ENCODE peak calls at places on chromosomes 7 and 10, in seven cellular contexts. S is colonic mucosa, M is OCI-LY7, G is RWPE2, K is fibroblast of lung, D is BJ, Z is breast epithelium. H is an unnamed sample. For H3K36me3, the result is how much of the 10 kb centered on the place peaks cover.

GRCh38 chr7:24971333-24972165 is 8.4 kb downstream of the OSBPL3 start:
- DNase-seq in S (no peak), D (peak), M (no peak), Z (peak), K (peak), G (peak), H (no peak)

GRCh38 chr10:89942217-89942616 is 240.8 kb downstream of the KIF20B start:
- DNase-seq in G (no peak), D (no peak), S (no peak), M (no peak), K (no peak), Z (no peak), H (no peak)

GRCh38 chr10:6977641-6978627 is 397.9 kb upstream of the PRKCQ start:
- DNase-seq in S (no peak), K (no peak), D (no peak), Z (no peak), M (peak), G (no peak), H (no peak)

GRCh38 chr10:49598986-49599385 is 11.1 kb upstream of the SLC18A3 start:
- DNase-seq in G (no peak), S (peak), D (no peak), Z (no peak), M (no peak), K (no peak), H (no peak)

GRCh38 chr7:101200862-101201599 is at the start of gene MOGAT3:
- DNase-seq in S (peak), K (no peak), M (no peak), Z (no peak), D (no peak), G (no peak), H (no peak)

GRCh38 chr7:50473531-50473930 is 23.4 kb upstream of the FIGNL1 start:
- DNase-seq in S (no peak), M (no peak), G (no peak), D (no peak), K (no peak), Z (no peak), H (no peak)

GRCh38 chr10:73946253-73947145 is 35.6 kb downstream of the PLAU start:
- DNase-seq in M (no peak), K (no peak), S (no peak), Z (no peak), D (no peak), G (no peak), H (no peak)

GRCh38 chr7:138919256-138919655 is 61.9 kb downstream of the KIAA1549 start:
- DNase-seq in M (no peak), S (no peak), Z (no peak), K (no peak), G (no peak), D (no peak), H (no peak)

GRCh38 chr7:25515876-25516275 is 287.6 kb upstream of the NPVF start:
- DNase-seq in M (no peak), Z (no peak), G (no peak), D (no peak), K (no peak), S (no peak), H (no peak)

GRCh38 chr10:49280001-49280408 is 19.0 kb upstream of the C10orf71 start:
- DNase-seq in K (no peak), G (peak), Z (no peak), M (no peak), D (no peak), S (no peak), H (no peak)

GRCh38 chr7:158533386-158534133 is 54.1 kb downstream of the PTPRN2 start:
- DNase-seq in D (no peak), G (no peak), M (no peak), S (no peak), K (no peak), Z (no peak), H (no peak)

GRCh38 chr10:117272195-117273076 is 31.5 kb downstream of the SLC18A2 start:
- DNase-seq in D (no peak), M (no peak), Z (no peak), S (no peak), K (no peak), G (no peak), H (no peak)

GRCh38 chr7:79272066-79272669 is 181.3 kb downstream of the MAGI2 start:
- DNase-seq in K (peak), G (no peak), Z (no peak), S (no peak), M (peak), D (no peak), H (no peak)

GRCh38 chr10:21314234-21314633 is 211.2 kb downstream of the SKIDA1 start:
- DNase-seq in K (no peak), M (no peak), G (no peak), D (no peak), Z (no peak), S (no peak), H (no peak)

GRCh38 chr10:36606234-36606839 is 519.1 kb upstream of the ANKRD30A start:
- DNase-seq in S (no peak), Z (no peak), K (no peak), G (no peak), M (no peak), D (no peak), H (no peak)

GRCh38 chr7:29228289-29229011 is 33.9 kb downstream of the CHN2 start:
- DNase-seq in G (no peak), Z (no peak), S (peak), D (no peak), K (no peak), M (no peak), H (no peak)

GRCh38 chr7:156650042-156650441 is 9.5 kb downstream of the RNF32 start:
- DNase-seq in M (no peak), G (no peak), D (no peak), Z (no peak), K (no peak), S (peak), H (peak)

GRCh38 chr10:84391326-84391725 is 62.9 kb downstream of the CCSER2 start:
- DNase-seq in K (peak), S (no peak), G (no peak), D (no peak), Z (no peak), M (no peak), H (no peak)

GRCh38 chr7:6376820-6377219 is 70.9 kb downstream of the DAGLB start:
- DNase-seq in M (peak), G (no peak), S (no peak), K (no peak), Z (no peak), D (no peak), H (no peak)

GRCh38 chr10:32371101-32371500 is 24.1 kb upstream of the EPC1 start:
- DNase-seq in G (no peak), Z (no peak), K (no peak), D (no peak), S (no peak), M (no peak), H (no peak)

GRCh38 chr7:133797818-133798485 is 329.2 kb upstream of the LRGUK start:
- DNase-seq in K (peak), Z (no peak), M (no peak), G (no peak), D (no peak), S (no peak), H (no peak)

GRCh38 chr7:12493407-12493806 is 77.1 kb upstream of the SCIN start:
- DNase-seq in G (no peak), D (no peak), Z (no peak), M (no peak), S (no peak), K (peak), H (no peak)

GRCh38 chr10:132257271-132257670 is 50.5 kb downstream of the STK32C start:
- DNase-seq in G (no peak), K (peak), M (no peak), Z (no peak), D (peak), S (no peak), H (no peak)

DNA sequence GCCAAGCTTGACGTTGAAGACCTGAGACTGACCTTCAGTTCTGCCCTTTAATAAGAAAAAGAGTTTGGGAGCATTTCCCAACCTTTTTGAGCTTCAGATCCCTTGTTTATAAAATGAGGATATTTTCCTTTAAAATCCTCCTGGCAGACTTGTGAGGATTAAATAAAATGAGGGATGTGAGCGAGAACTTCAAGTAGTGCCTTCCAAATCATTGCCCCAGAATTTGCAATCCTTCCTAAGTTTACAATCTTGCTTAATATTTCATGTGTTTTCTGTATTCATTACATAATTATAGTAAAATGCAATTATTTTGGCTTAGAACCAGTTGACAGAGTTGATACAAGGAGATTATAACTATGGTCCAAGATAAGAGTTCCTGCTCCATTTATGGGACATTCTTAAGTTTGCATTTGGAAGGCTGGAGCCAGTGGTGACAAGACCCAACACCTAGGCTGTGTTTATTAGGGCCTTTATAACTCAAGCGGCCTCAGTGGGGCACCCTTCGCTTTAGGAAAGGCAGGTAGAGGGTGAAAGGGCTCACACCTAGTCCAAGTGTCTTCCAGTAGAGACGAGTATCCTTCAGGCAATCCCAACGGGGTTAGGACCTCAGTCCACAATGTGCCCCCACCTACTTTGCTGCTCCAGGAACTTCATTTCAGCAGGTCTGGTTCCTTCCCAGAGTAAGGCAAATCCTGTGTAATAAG is 317.5 kb downstream of the WDR11 start:
- DNase-seq in G (no peak), M (no peak), D (no peak), Z (no peak), S (no peak), K (no peak), H (no peak)
- TF ChIP-seq CTCF in G (no peak), M (no peak), D (no peak), Z (no peak), S (no peak), K (no peak), H (no peak)

DNA sequence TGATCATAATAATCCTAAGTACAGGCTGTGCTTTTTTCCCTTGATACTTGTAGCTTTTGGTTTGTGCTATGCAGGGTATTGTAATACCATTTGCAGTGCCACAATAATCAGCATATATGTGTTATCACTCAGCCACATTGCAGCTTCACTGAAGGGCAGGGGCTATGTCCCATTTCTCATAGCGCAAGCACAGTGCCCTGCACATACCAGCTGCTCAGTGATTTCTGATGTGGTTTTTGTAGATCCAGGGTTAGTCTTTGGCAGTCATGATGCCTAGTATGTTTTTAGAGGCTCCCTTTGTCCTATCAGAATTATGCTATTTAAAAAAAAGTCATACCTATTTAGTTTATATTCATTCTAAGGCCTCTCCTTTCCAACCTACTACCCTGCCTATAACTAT is 25.8 kb downstream of the MET start:
- DNase-seq in D (no peak), Z (no peak), S (no peak), M (no peak), G (no peak), K (no peak), H (no peak)
- H3K36me3 ChIP-seq in D (under half), Z (under half), S (under half), M (under half), G (half or more), K (under half), H (under half)

GRCh38 chr7:128937271-128937646 is 468 bp upstream of the IRF5 start:
- DNase-seq in Z (no peak), G (no peak), K (no peak), S (no peak), D (no peak), M (no peak), H (no peak)
- H3K4me3 ChIP-seq in Z (peak), G (peak), K (no peak), S (peak), D (no peak), M (no peak), H (peak)

DNA sequence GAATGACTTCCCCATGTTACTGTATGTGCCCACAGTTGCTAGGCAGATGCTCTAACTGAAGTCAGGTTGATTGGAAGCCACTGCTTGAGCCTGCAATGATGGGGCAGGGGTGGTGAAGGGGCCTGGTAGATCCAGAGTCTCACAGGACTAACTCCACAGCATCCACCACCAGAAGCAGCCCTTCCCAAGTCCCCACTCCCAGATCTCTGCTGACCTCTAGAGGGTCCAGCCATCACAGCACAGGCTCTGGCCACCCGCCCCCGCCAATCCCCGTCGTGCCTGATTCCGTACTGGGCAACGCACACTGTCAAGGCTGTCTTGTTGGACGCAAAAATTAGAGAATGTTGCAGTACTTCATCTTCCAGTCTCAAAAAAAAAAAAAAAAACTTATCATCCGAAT is 136.8 kb upstream of the PDE1C start:
- DNase-seq in D (no peak), S (no peak), G (no peak), Z (no peak), M (no peak), K (peak), H (no peak)
- TF ChIP-seq CTCF in D (peak), S (no peak), G (peak), Z (no peak), M (no peak), K (peak), H (peak)

DNA sequence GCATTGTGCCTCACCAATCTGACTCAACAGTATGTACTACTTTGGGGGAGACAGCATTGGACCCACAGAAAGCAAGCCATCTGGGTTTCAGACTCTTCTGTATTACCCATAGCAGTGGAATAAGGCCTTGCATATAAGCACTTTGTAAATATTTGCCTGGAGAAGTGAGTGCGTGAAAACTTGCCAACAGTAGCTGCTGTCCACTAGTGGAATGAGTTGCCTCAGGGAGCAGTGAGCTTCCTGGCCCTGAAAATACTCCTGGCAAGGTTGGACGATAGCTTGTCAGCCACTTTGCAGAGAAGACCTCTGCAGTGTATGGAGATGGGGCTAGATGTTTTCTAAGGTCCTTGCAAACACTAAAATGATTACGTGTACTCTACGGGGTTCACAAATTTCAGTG is 21.6 kb downstream of the GARS1 start:
- DNase-seq in Z (no peak), S (no peak), D (no peak), G (no peak), K (no peak), M (no peak), H (no peak)
- H3K36me3 ChIP-seq in Z (under half), S (under half), D (under half), G (half or more), K (under half), M (half or more), H (under half)

DNA sequence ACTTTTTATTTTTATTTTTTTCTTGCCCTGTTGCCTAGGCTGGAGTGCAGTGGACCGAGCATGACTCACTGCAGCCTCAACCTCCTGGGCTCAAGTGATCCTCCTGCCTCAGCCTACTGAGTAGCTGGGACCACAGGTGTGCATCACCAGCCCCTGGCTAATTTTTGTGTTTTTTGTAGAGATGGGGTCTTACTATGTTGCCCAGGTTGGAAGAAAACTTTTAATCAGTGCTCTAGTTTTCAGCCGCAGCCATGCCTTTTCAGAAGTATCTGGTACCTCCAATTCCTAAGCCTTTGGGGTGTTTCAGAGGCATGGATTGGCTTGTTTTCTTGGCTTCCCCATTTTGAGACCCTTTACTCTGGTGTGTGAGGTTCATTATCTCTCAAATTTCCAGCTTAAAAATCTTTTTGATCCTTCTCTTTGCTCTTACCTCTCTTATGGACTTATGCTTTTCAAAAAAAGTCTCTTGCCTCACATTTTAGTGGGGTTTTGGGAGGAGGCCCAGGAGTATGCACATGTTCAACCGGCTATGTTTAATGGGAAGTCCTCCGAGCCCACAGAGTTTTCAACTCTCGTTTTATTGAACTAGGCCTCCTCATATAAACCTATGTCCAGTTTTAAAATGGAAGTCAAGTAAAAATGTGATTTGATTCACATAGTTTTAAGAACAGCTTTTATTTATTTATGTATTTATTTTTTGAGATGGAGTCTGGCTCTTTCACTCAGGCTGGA is 75.2 kb upstream of the KDM7A start:
- DNase-seq in Z (no peak), K (no peak), M (no peak), S (no peak), D (no peak), G (no peak), H (no peak)
- H3K4me3 ChIP-seq in Z (no peak), K (no peak), M (no peak), S (no peak), D (no peak), G (no peak), H (no peak)

DNA sequence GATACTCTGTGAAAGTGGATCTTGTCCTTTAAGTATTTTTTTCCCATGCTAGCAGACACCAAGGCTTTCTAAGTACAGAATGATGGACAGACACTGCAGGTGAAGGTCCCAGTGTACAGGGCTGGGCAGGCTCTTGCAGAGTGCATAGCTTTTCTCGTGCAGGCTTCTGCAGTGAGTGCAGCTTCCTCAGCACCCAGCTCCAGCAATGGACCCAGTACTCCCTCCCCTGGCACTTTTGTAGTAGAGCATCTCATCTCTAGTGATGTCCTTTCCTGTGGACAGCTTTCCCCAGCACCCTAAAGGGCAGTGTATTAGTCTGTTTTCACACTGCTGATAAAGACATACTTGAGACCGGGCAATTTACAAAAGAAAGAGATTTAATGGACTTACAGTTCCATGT is 104.3 kb downstream of the CUL2 start:
- DNase-seq in M (no peak), S (no peak), G (no peak), D (no peak), K (peak), Z (no peak), H (no peak)
- TF ChIP-seq CTCF in M (no peak), S (no peak), G (no peak), D (peak), K (peak), Z (peak), H (no peak)

H was measured in GM06990.